ENCODE peak calls at places on chromosome 16, in five cellular contexts. One of them, this sample, is unnamed.

GRCh38 chr16:53780051-53780450 is 76.1 kb downstream of the FTO start:
- DNase-seq in lung: no peak
- DNase-seq in suprapubic skin: no peak
- DNase-seq in A549: no peak
- DNase-seq in mesendoderm: no peak
- DNase-seq in this sample: no peak

GRCh38 chr16:61814716-61815347 is 221.4 kb downstream of the CDH8 start:
- DNase-seq in lung: no peak
- DNase-seq in suprapubic skin: no peak
- DNase-seq in A549: no peak
- DNase-seq in mesendoderm: no peak
- DNase-seq in this sample: no peak

GRCh38 chr16:61792194-61792904 is 243.9 kb downstream of the CDH8 start:
- DNase-seq in lung: no peak
- DNase-seq in suprapubic skin: no peak
- DNase-seq in A549: peak; percentile 72
- DNase-seq in mesendoderm: peak; percentile 30
- DNase-seq in this sample: no peak

GRCh38 chr16:47920709-47921108 is 235.1 kb downstream of the ABCC12 start:
- DNase-seq in lung: no peak
- DNase-seq in suprapubic skin: no peak
- DNase-seq in A549: peak; percentile 20
- DNase-seq in mesendoderm: no peak
- DNase-seq in this sample: no peak

GRCh38 chr16:84737192-84737591 is 37.4 kb downstream of the USP10 start:
- DNase-seq in lung: no peak
- DNase-seq in suprapubic skin: no peak
- DNase-seq in A549: no peak
- DNase-seq in mesendoderm: no peak
- DNase-seq in this sample: no peak

GRCh38 chr16:24499193-24499814 is 40.1 kb upstream of the RBBP6 start:
- DNase-seq in lung: no peak
- DNase-seq in suprapubic skin: no peak
- DNase-seq in A549: peak; percentile 57
- DNase-seq in mesendoderm: peak; percentile 75
- DNase-seq in this sample: no peak

GRCh38 chr16:85136213-85136704 is 24.0 kb upstream of the CIBAR2 start:
- DNase-seq in lung: no peak
- DNase-seq in suprapubic skin: no peak
- DNase-seq in A549: no peak
- DNase-seq in mesendoderm: no peak
- DNase-seq in this sample: no peak

GRCh38 chr16:14527411-14528044 is 102.5 kb downstream of the PARN start:
- DNase-seq in lung: no peak
- DNase-seq in suprapubic skin: peak; percentile 69
- DNase-seq in A549: peak; percentile 39
- DNase-seq in mesendoderm: no peak
- DNase-seq in this sample: no peak

GRCh38 chr16:70416748-70417616 is 21.9 kb downstream of the ST3GAL2 start:
- DNase-seq in lung: no peak
- DNase-seq in suprapubic skin: no peak
- DNase-seq in A549: no peak
- DNase-seq in mesendoderm: no peak
- DNase-seq in this sample: no peak

GRCh38 chr16:1980026-1980769 is 1.1 kb downstream of the NOXO1 start:
- DNase-seq in lung: no peak
- DNase-seq in suprapubic skin: no peak
- DNase-seq in A549: no peak
- DNase-seq in mesendoderm: no peak
- DNase-seq in this sample: no peak

GRCh38 chr16:87580855-87581261 is 21.4 kb upstream of the JPH3 start:
- DNase-seq in lung: no peak
- DNase-seq in suprapubic skin: no peak
- DNase-seq in A549: peak; percentile 81
- DNase-seq in mesendoderm: peak; percentile 46
- DNase-seq in this sample: no peak

GRCh38 chr16:53501216-53501859 is 1.7 kb downstream of the AKTIP start:
- DNase-seq in lung: peak; percentile 27
- DNase-seq in suprapubic skin: no peak
- DNase-seq in A549: no peak
- DNase-seq in mesendoderm: peak; percentile 69
- DNase-seq in this sample: no peak

DNA sequence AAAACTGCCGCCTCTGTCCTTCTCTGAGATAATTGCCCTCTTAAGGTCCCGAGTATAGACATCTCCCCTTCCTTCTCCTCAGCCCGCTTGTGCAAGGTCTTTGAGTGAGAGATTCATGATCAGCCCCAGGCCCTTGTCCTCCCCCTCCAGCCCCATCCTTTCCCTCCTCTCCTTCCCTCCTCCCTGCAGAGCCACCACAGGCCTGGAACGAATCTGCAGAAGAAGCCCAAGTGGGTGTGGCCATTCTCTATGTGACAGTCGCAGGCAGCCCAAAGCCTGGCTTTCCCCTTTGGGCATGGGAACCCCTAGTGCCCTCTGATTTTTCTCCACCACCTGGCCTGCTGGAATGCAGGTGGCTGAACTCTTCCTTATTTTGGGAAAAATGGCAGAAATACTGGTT is 7.2 kb upstream of the NDRG4 start:
- DNase-seq in lung: no peak
- DNase-seq in suprapubic skin: no peak
- DNase-seq in A549: no peak
- DNase-seq in mesendoderm: peak; percentile 54
- DNase-seq in this sample: no peak
- H3K4me1 ChIP-seq in lung: peaks cover 2% of the 10 kb centered on the region
- H3K4me1 ChIP-seq in suprapubic skin: peaks cover 2% of the 10 kb centered on the region
- H3K4me1 ChIP-seq in A549: peaks cover 2% of the 10 kb centered on the region
- H3K4me1 ChIP-seq in mesendoderm: no peaks in the 10 kb centered on the region
- H3K4me1 ChIP-seq in this sample: no peaks in the 10 kb centered on the region

DNA sequence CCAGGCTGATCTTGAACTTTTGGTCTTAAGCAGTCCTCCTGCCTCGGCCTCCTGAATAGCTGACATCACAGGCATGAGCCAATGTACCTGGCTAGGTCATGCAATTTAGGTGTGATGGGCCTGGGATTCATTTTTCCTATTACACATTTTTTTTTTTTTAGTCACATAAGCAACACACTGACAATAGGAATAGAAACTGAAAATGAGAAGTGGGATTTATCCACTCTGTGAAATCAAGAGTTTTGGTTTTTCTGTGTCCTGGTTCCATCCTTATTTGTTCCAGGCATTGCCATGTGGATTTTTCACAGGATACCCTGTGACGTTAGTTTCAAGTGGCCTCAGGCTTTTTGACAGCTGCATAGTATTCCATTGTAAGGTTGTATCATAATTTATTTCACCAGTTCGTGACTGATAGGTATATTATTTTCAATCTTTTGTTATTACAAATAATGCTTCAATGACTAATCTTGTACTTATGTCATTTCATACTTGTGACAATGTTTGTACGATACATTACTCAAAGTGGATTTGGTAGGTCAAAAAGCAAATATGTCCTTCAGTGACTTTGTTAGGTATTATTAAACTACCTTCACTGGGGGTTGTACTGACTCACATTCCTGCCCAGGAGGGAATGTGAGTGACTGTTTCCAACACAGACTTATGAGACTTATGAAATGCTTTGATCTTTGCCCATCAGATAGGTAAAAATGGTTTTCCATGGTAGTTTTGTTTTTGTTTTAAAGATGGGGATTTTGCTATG is 10.6 kb downstream of the ADCY7 start:
- DNase-seq in lung: no peak
- DNase-seq in suprapubic skin: peak; percentile 4
- DNase-seq in A549: peak; percentile 36
- DNase-seq in mesendoderm: no peak
- DNase-seq in this sample: no peak
- H3K27ac ChIP-seq in lung: peak overlapping the region; percentile 50
- H3K27ac ChIP-seq in suprapubic skin: peak overlapping the region; percentile 14
- H3K27ac ChIP-seq in A549: no peak overlapping the region
- H3K27ac ChIP-seq in mesendoderm: no peak overlapping the region
- H3K27ac ChIP-seq in this sample: no peak overlapping the region

GRCh38 chr16:55991843-55992242 is 116.7 kb upstream of the CES5A start:
- DNase-seq in lung: no peak
- DNase-seq in suprapubic skin: no peak
- DNase-seq in A549: no peak
- DNase-seq in mesendoderm: no peak
- DNase-seq in this sample: no peak
- H3K4me3 ChIP-seq in lung: no peak overlapping the region
- H3K4me3 ChIP-seq in suprapubic skin: no peak overlapping the region
- H3K4me3 ChIP-seq in A549: no peak overlapping the region
- H3K4me3 ChIP-seq in mesendoderm: no peak overlapping the region
- H3K4me3 ChIP-seq in this sample: no peak overlapping the region

GRCh38 chr16:89290887-89291286 is 73.4 kb downstream of the ZNF778 start:
- DNase-seq in lung: no peak
- DNase-seq in suprapubic skin: no peak
- DNase-seq in A549: no peak
- DNase-seq in mesendoderm: peak; percentile 88
- DNase-seq in this sample: no peak
- H3K4me1 ChIP-seq in lung: peaks cover 11% of the 10 kb centered on the region
- H3K4me1 ChIP-seq in suprapubic skin: peaks cover 15% of the 10 kb centered on the region
- H3K4me1 ChIP-seq in A549: peaks cover 4% of the 10 kb centered on the region
- H3K4me1 ChIP-seq in mesendoderm: peaks cover 28% of the 10 kb centered on the region
- H3K4me1 ChIP-seq in this sample: no peaks in the 10 kb centered on the region

DNA sequence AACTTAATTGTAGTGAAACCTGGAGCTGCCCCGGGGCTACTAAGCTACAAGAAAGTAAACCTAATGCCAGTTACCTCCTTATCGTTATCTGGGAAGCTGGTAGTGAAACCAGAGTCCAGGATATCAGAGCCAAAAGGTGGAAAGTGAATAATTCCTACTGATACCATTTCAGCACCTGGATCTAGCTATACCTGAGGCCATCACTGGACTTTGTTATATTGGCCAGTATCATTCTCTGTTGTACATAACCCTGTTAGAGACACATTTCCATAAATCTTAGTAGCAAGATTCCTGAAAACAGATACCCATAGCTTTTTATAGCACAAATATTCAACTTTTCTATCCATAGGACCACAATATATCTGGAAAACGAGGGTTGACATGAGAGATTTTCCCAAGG is 538.0 kb downstream of the GRIN2A start:
- DNase-seq in lung: no peak
- DNase-seq in suprapubic skin: no peak
- DNase-seq in A549: no peak
- DNase-seq in mesendoderm: no peak
- DNase-seq in this sample: no peak
- H3K27ac ChIP-seq in lung: no peak overlapping the region
- H3K27ac ChIP-seq in suprapubic skin: no peak overlapping the region
- H3K27ac ChIP-seq in A549: no peak overlapping the region
- H3K27ac ChIP-seq in mesendoderm: no peak overlapping the region
- H3K27ac ChIP-seq in this sample: no peak overlapping the region

GRCh38 chr16:30187971-30188561 is 4.7 kb downstream of the CORO1A start:
- DNase-seq in lung: no peak
- DNase-seq in suprapubic skin: no peak
- DNase-seq in A549: no peak
- DNase-seq in mesendoderm: no peak
- DNase-seq in this sample: no peak

GRCh38 chr16:30186444-30186781 is 3.0 kb downstream of the CORO1A start:
- DNase-seq in lung: no peak
- DNase-seq in suprapubic skin: no peak
- DNase-seq in A549: no peak
- DNase-seq in mesendoderm: no peak
- DNase-seq in this sample: no peak

GRCh38 chr16:30187556-30187865 is 4.1 kb downstream of the CORO1A start:
- DNase-seq in lung: no peak
- DNase-seq in suprapubic skin: no peak
- DNase-seq in A549: no peak
- DNase-seq in mesendoderm: no peak
- DNase-seq in this sample: no peak

GRCh38 chr16:30185683-30186421 is 2.5 kb downstream of the CORO1A start:
- DNase-seq in lung: peak; percentile 57
- DNase-seq in suprapubic skin: peak; percentile 74
- DNase-seq in A549: no peak
- DNase-seq in mesendoderm: no peak
- DNase-seq in this sample: no peak

GRCh38 chr16:30186782-30187555 is 3.6 kb downstream of the CORO1A start:
- DNase-seq in lung: peak; percentile 66
- DNase-seq in suprapubic skin: peak; percentile 85
- DNase-seq in A549: peak; percentile 53
- DNase-seq in mesendoderm: peak; percentile 64
- DNase-seq in this sample: peak; percentile 79
- H3K4me3 ChIP-seq in lung: no peak overlapping the region
- H3K4me3 ChIP-seq in suprapubic skin: peak overlapping the region; percentile 11
- H3K4me3 ChIP-seq in A549: no peak overlapping the region
- H3K4me3 ChIP-seq in mesendoderm: no peak overlapping the region
- H3K4me3 ChIP-seq in this sample: no peak overlapping the region

This sample was measured in ascending aorta.